ENCODE peak calls at places on chromosomes 16 and 17, in ten cellular contexts. One of them, this sample, is unnamed.

GRCh38 chr17:56629450-56630187 is 36.1 kb downstream of the NOG start:
- DNase-seq in non-pigmented ciliary epithelial cell: no peak
- DNase-seq in RCC 7860: no peak
- DNase-seq in NCI-H1930: no peak
- DNase-seq in HCEC 1CT: peak; percentile 46
- DNase-seq in AG04449: no peak
- DNase-seq in activated CD4-positive, alpha-beta T cell treated with anti-CD3 and anti-CD28 coated beads, Interleukin-2, amount 50 U/mL, for 48 hours: no peak
- DNase-seq in LNCaP clone FGC: peak; percentile 15
- DNase-seq in iPS DF 19.7: peak; percentile 47
- DNase-seq in effector CD4-positive, alpha-beta T cell: no peak
- DNase-seq in this sample: no peak

GRCh38 chr17:31534223-31534888 is 142.9 kb downstream of the RAB11FIP4 start:
- DNase-seq in non-pigmented ciliary epithelial cell: no peak
- DNase-seq in RCC 7860: no peak
- DNase-seq in NCI-H1930: no peak
- DNase-seq in HCEC 1CT: no peak
- DNase-seq in AG04449: no peak
- DNase-seq in activated CD4-positive, alpha-beta T cell treated with anti-CD3 and anti-CD28 coated beads, Interleukin-2, amount 50 U/mL, for 48 hours: no peak
- DNase-seq in LNCaP clone FGC: no peak
- DNase-seq in iPS DF 19.7: no peak
- DNase-seq in effector CD4-positive, alpha-beta T cell: no peak
- DNase-seq in this sample: no peak

GRCh38 chr16:578870-579405 is 9.2 kb downstream of the PIGQ start:
- DNase-seq in non-pigmented ciliary epithelial cell: no peak
- DNase-seq in RCC 7860: peak; percentile 43
- DNase-seq in NCI-H1930: peak; percentile 45
- DNase-seq in HCEC 1CT: no peak
- DNase-seq in AG04449: no peak
- DNase-seq in activated CD4-positive, alpha-beta T cell treated with anti-CD3 and anti-CD28 coated beads, Interleukin-2, amount 50 U/mL, for 48 hours: peak; percentile 80
- DNase-seq in LNCaP clone FGC: no peak
- DNase-seq in iPS DF 19.7: no peak
- DNase-seq in effector CD4-positive, alpha-beta T cell: peak; percentile 43
- DNase-seq in this sample: no peak

GRCh38 chr17:44137891-44138709 is 3.6 kb upstream of the HROB start:
- DNase-seq in non-pigmented ciliary epithelial cell: peak; percentile 98
- DNase-seq in RCC 7860: peak; percentile 95
- DNase-seq in NCI-H1930: peak; percentile 81
- DNase-seq in HCEC 1CT: peak; percentile 99
- DNase-seq in AG04449: peak; percentile 95
- DNase-seq in activated CD4-positive, alpha-beta T cell treated with anti-CD3 and anti-CD28 coated beads, Interleukin-2, amount 50 U/mL, for 48 hours: peak; percentile 87
- DNase-seq in LNCaP clone FGC: no peak
- DNase-seq in iPS DF 19.7: no peak
- DNase-seq in effector CD4-positive, alpha-beta T cell: peak; percentile 44
- DNase-seq in this sample: peak; percentile 94

GRCh38 chr16:14399397-14400284 is 230.4 kb downstream of the PARN start:
- DNase-seq in non-pigmented ciliary epithelial cell: peak; percentile 22
- DNase-seq in RCC 7860: peak; percentile 89
- DNase-seq in NCI-H1930: peak; percentile 13
- DNase-seq in HCEC 1CT: peak; percentile 43
- DNase-seq in AG04449: no peak
- DNase-seq in activated CD4-positive, alpha-beta T cell treated with anti-CD3 and anti-CD28 coated beads, Interleukin-2, amount 50 U/mL, for 48 hours: no peak
- DNase-seq in LNCaP clone FGC: no peak
- DNase-seq in iPS DF 19.7: no peak
- DNase-seq in effector CD4-positive, alpha-beta T cell: no peak
- DNase-seq in this sample: no peak

GRCh38 chr17:42682400-42683384 is at the start of gene CNTNAP1:
- DNase-seq in non-pigmented ciliary epithelial cell: no peak
- DNase-seq in RCC 7860: peak; percentile 64
- DNase-seq in NCI-H1930: no peak
- DNase-seq in HCEC 1CT: peak; percentile 64
- DNase-seq in AG04449: no peak
- DNase-seq in activated CD4-positive, alpha-beta T cell treated with anti-CD3 and anti-CD28 coated beads, Interleukin-2, amount 50 U/mL, for 48 hours: peak; percentile 52
- DNase-seq in LNCaP clone FGC: no peak
- DNase-seq in iPS DF 19.7: no peak
- DNase-seq in effector CD4-positive, alpha-beta T cell: no peak
- DNase-seq in this sample: no peak

GRCh38 chr17:82998637-82999036 is 80.8 kb upstream of the METRNL start:
- DNase-seq in non-pigmented ciliary epithelial cell: no peak
- DNase-seq in RCC 7860: no peak
- DNase-seq in NCI-H1930: no peak
- DNase-seq in HCEC 1CT: no peak
- DNase-seq in AG04449: no peak
- DNase-seq in activated CD4-positive, alpha-beta T cell treated with anti-CD3 and anti-CD28 coated beads, Interleukin-2, amount 50 U/mL, for 48 hours: no peak
- DNase-seq in LNCaP clone FGC: no peak
- DNase-seq in iPS DF 19.7: no peak
- DNase-seq in effector CD4-positive, alpha-beta T cell: no peak
- DNase-seq in this sample: no peak

GRCh38 chr17:962166-962565 is 17.4 kb downstream of the NXN start:
- DNase-seq in non-pigmented ciliary epithelial cell: no peak
- DNase-seq in RCC 7860: no peak
- DNase-seq in NCI-H1930: no peak
- DNase-seq in HCEC 1CT: no peak
- DNase-seq in AG04449: no peak
- DNase-seq in activated CD4-positive, alpha-beta T cell treated with anti-CD3 and anti-CD28 coated beads, Interleukin-2, amount 50 U/mL, for 48 hours: no peak
- DNase-seq in LNCaP clone FGC: no peak
- DNase-seq in iPS DF 19.7: no peak
- DNase-seq in effector CD4-positive, alpha-beta T cell: no peak
- DNase-seq in this sample: no peak

GRCh38 chr16:87834668-87835473 is 34.4 kb downstream of the SLC7A5 start:
- DNase-seq in non-pigmented ciliary epithelial cell: peak; percentile 37
- DNase-seq in RCC 7860: no peak
- DNase-seq in NCI-H1930: no peak
- DNase-seq in HCEC 1CT: no peak
- DNase-seq in AG04449: no peak
- DNase-seq in activated CD4-positive, alpha-beta T cell treated with anti-CD3 and anti-CD28 coated beads, Interleukin-2, amount 50 U/mL, for 48 hours: no peak
- DNase-seq in LNCaP clone FGC: no peak
- DNase-seq in iPS DF 19.7: no peak
- DNase-seq in effector CD4-positive, alpha-beta T cell: no peak
- DNase-seq in this sample: no peak

GRCh38 chr16:21301895-21302291 is 23.8 kb upstream of the CRYM start:
- DNase-seq in non-pigmented ciliary epithelial cell: no peak
- DNase-seq in RCC 7860: no peak
- DNase-seq in NCI-H1930: no peak
- DNase-seq in HCEC 1CT: peak; percentile 7
- DNase-seq in AG04449: no peak
- DNase-seq in activated CD4-positive, alpha-beta T cell treated with anti-CD3 and anti-CD28 coated beads, Interleukin-2, amount 50 U/mL, for 48 hours: no peak
- DNase-seq in LNCaP clone FGC: no peak
- DNase-seq in iPS DF 19.7: no peak
- DNase-seq in effector CD4-positive, alpha-beta T cell: no peak
- DNase-seq in this sample: no peak

GRCh38 chr16:84482001-84482891 is 22.2 kb downstream of the MEAK7 start:
- DNase-seq in non-pigmented ciliary epithelial cell: no peak
- DNase-seq in RCC 7860: no peak
- DNase-seq in NCI-H1930: no peak
- DNase-seq in HCEC 1CT: no peak
- DNase-seq in AG04449: no peak
- DNase-seq in activated CD4-positive, alpha-beta T cell treated with anti-CD3 and anti-CD28 coated beads, Interleukin-2, amount 50 U/mL, for 48 hours: no peak
- DNase-seq in LNCaP clone FGC: no peak
- DNase-seq in iPS DF 19.7: no peak
- DNase-seq in effector CD4-positive, alpha-beta T cell: no peak
- DNase-seq in this sample: no peak

GRCh38 chr16:87956771-87957279 is 5.6 kb downstream of the BANP start:
- DNase-seq in non-pigmented ciliary epithelial cell: peak; percentile 50
- DNase-seq in RCC 7860: no peak
- DNase-seq in NCI-H1930: no peak
- DNase-seq in HCEC 1CT: peak; percentile 36
- DNase-seq in AG04449: no peak
- DNase-seq in activated CD4-positive, alpha-beta T cell treated with anti-CD3 and anti-CD28 coated beads, Interleukin-2, amount 50 U/mL, for 48 hours: peak; percentile 67
- DNase-seq in LNCaP clone FGC: no peak
- DNase-seq in iPS DF 19.7: no peak
- DNase-seq in effector CD4-positive, alpha-beta T cell: no peak
- DNase-seq in this sample: no peak

This sample was measured in HS-5.